ENCODE peak calls at places on chromosomes 5 and 9, in five cellular contexts. G is cardiac muscle cell, Q is B cell, U is heart left ventricle, M is AG04450. K is an unnamed sample.

GRCh38 chr5:135375040-135375439 is 24.0 kb downstream of the MACROH2A1 start:
- DNase-seq in G (no peak), Q (no peak), U (no peak), M (no peak), K (no peak)

GRCh38 chr5:168810641-168811040 is 231.5 kb upstream of the PANK3 start:
- DNase-seq in G (no peak), Q (no peak), U (no peak), M (no peak), K (no peak)

GRCh38 chr9:27485158-27485557 is 38.9 kb upstream of the IFNK start:
- DNase-seq in G (no peak), Q (peak; percentile 80), U (no peak), M (no peak), K (no peak)

GRCh38 chr5:134533115-134533815 is 7.8 kb downstream of the JADE2 start:
- DNase-seq in G (peak; percentile 75), Q (no peak), U (peak; percentile 79), M (no peak), K (no peak)

GRCh38 chr9:108103294-108103693 is 613.7 kb upstream of the KLF4 start:
- DNase-seq in G (peak; percentile 23), Q (no peak), U (no peak), M (no peak), K (no peak)

GRCh38 chr5:141641634-141642278 is 5.0 kb downstream of the RELL2 start:
- DNase-seq in G (peak; percentile 60), Q (no peak), U (no peak), M (no peak), K (no peak)

GRCh38 chr5:146313027-146313426 is 25.6 kb upstream of the POU4F3 start:
- DNase-seq in G (no peak), Q (no peak), U (no peak), M (no peak), K (no peak)

GRCh38 chr5:102865171-102865509 is 110.0 kb downstream of the PAM start:
- DNase-seq in G (peak; percentile 42), Q (no peak), U (no peak), M (no peak), K (no peak)

GRCh38 chr5:100232730-100233129 is 302.4 kb upstream of the FAM174A start:
- DNase-seq in G (no peak), Q (no peak), U (no peak), M (no peak), K (no peak)

GRCh38 chr9:72005451-72005850 is 55.0 kb downstream of the C9orf57 start:
- DNase-seq in G (no peak), Q (no peak), U (no peak), M (no peak), K (no peak)

GRCh38 chr9:4689687-4690104 is 10.3 kb downstream of the CDC37L1 start:
- DNase-seq in G (no peak), Q (no peak), U (no peak), M (no peak), K (no peak)

GRCh38 chr5:176658817-176659216 is 11.5 kb downstream of the TSPAN17 start:
- DNase-seq in G (peak; percentile 47), Q (no peak), U (no peak), M (no peak), K (no peak)

GRCh38 chr9:136786451-136786850 is 4.7 kb upstream of the TMEM141 start:
- DNase-seq in G (no peak), Q (no peak), U (no peak), M (no peak), K (no peak)

GRCh38 chr5:76855961-76856360 is 6.1 kb downstream of the S100Z start:
- DNase-seq in G (no peak), Q (peak; percentile 43), U (no peak), M (no peak), K (no peak)

GRCh38 chr5:52657231-52657645 is 130.5 kb upstream of the ITGA1 start:
- DNase-seq in G (peak; percentile 71), Q (no peak), U (no peak), M (peak; percentile 15), K (no peak)

GRCh38 chr9:76699966-76700365 is 64.3 kb upstream of the PCA3 start:
- DNase-seq in G (peak; percentile 82), Q (no peak), U (no peak), M (peak; percentile 13), K (no peak)

GRCh38 chr5:173963107-173963506 is 25.9 kb upstream of the C5orf47 start:
- DNase-seq in G (peak; percentile 43), Q (no peak), U (no peak), M (peak; percentile 52), K (no peak)

GRCh38 chr5:173793677-173794570 is 94.2 kb upstream of the CPEB4 start:
- DNase-seq in G (no peak), Q (no peak), U (no peak), M (no peak), K (no peak)

GRCh38 chr9:114156658-114157421 is 1.5 kb downstream of the COL27A1 start:
- DNase-seq in G (peak; percentile 89), Q (no peak), U (peak; percentile 67), M (peak; percentile 68), K (peak; percentile 63)
- TF ChIP-seq CTCF in G (peak; percentile 25), Q (no peak), U (no peak), M (peak; percentile 29), K (no peak)

DNA sequence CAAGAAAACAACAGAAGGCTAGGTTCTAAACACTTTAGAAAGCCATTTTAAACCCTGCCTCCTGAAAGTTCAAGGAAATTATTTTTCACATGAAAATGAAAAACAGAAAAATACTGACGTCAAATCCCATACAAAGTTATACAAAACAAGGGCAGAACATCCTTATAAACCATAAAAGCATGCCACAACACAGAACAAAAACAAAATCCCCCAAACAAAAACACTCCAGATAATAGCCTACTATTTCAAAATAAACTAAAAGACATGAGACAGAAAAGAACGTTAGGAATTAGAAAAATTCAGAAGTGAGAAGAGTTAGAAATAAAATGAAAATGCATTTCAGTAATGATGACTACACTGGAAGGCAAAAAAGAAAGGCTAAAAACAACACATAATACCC is 173.6 kb downstream of the DCP2 start:
- DNase-seq in G (no peak), Q (no peak), U (no peak), M (no peak), K (no peak)
- TF ChIP-seq CTCF in G (no peak), Q (no peak), U (no peak), M (no peak), K (no peak)

GRCh38 chr9:121441163-121441562 is 58.5 kb downstream of the GGTA1 start:
- DNase-seq in G (no peak), Q (no peak), U (no peak), M (no peak), K (no peak)

GRCh38 chr9:121449786-121450185 is 49.9 kb downstream of the GGTA1 start:
- DNase-seq in G (no peak), Q (no peak), U (no peak), M (no peak), K (no peak)

GRCh38 chr9:121450241-121450640 is 49.4 kb downstream of the GGTA1 start:
- DNase-seq in G (no peak), Q (no peak), U (no peak), M (no peak), K (no peak)

GRCh38 chr9:121447341-121447834 is 52.3 kb downstream of the GGTA1 start:
- DNase-seq in G (peak; percentile 79), Q (no peak), U (no peak), M (peak; percentile 57), K (no peak)

GRCh38 chr9:121445986-121446385 is 53.7 kb downstream of the GGTA1 start:
- DNase-seq in G (no peak), Q (no peak), U (no peak), M (no peak), K (no peak)
- TF ChIP-seq CTCF in G (no peak), Q (peak; percentile 36), U (no peak), M (no peak), K (no peak)

GRCh38 chr5:132661231-132662003 is 3.4 kb downstream of the IL13 start:
- DNase-seq in G (no peak), Q (no peak), U (no peak), M (no peak), K (no peak)
- TF ChIP-seq CTCF in G (no peak), Q (no peak), U (no peak), M (peak; percentile 9), K (no peak)

GRCh38 chr9:92029553-92029952 is 79.5 kb upstream of the ROR2 start:
- DNase-seq in G (no peak), Q (no peak), U (no peak), M (no peak), K (no peak)
- TF ChIP-seq CTCF in G (peak; percentile 14), Q (no peak), U (no peak), M (peak; percentile 41), K (peak; percentile 44)

GRCh38 chr9:89555426-89556375 is 49.1 kb upstream of the GADD45G start:
- DNase-seq in G (peak; percentile 27), Q (peak; percentile 32), U (no peak), M (no peak), K (no peak)
- TF ChIP-seq CTCF in G (no peak), Q (no peak), U (no peak), M (no peak), K (no peak)

GRCh38 chr5:154541553-154541952 is 63.5 kb upstream of the HAND1 start:
- DNase-seq in G (no peak), Q (no peak), U (no peak), M (no peak), K (no peak)
- TF ChIP-seq CTCF in G (no peak), Q (no peak), U (no peak), M (no peak), K (peak; percentile 38)

K was measured in glutamatergic neuron.